ENCODE peak calls at places on chromosome 1, in nine cellular contexts. W is activated CD4-positive, alpha-beta T cell treated with anti-CD3 and anti-CD28 coated beads, Interleukin-2, amount 50 U/mL, for 1 hour; H is psoas muscle; G is posterior cingulate gyrus; T is EL; J is uterus; C is activated effector memory CD4-positive, alpha-beta T cell treated with Interleukin-2 at 50 U/mL for 16 hours; E is HEK293T; U is G401. K is an unnamed sample.

GRCh38 chr1:228343211-228343661 is 63.4 kb downstream of the TRIM11 start:
- DNase-seq in W (no peak), H (peak; percentile 49), G (peak; percentile 4), T (no peak), J (peak; percentile 8), C (no peak), E (no peak), U (no peak), K (no peak)

GRCh38 chr1:98794196-98794886 is 132.8 kb downstream of the SNX7 start:
- DNase-seq in W (peak; percentile 41), H (no peak), G (peak; percentile 18), T (peak; percentile 74), J (peak; percentile 14), C (peak; percentile 21), E (peak; percentile 69), U (peak; percentile 29), K (no peak)

GRCh38 chr1:64898107-64898861 is 68.1 kb downstream of the JAK1 start:
- DNase-seq in W (peak; percentile 32), H (peak; percentile 93), G (no peak), T (peak; percentile 96), J (peak; percentile 89), C (no peak), E (peak; percentile 76), U (peak; percentile 44), K (peak; percentile 5)

GRCh38 chr1:121519042-121519755 is 334.4 kb downstream of the SRGAP2C start:
- DNase-seq in W (peak; percentile 81), H (peak; percentile 56), G (peak; percentile 69), T (peak; percentile 53), J (no peak), C (peak; percentile 79), E (peak; percentile 76), U (peak; percentile 96), K (peak; percentile 76)

GRCh38 chr1:113542221-113542701 is 151.9 kb downstream of the MAGI3 start:
- DNase-seq in W (no peak), H (no peak), G (no peak), T (peak; percentile 84), J (no peak), C (no peak), E (no peak), U (no peak), K (no peak)

GRCh38 chr1:175968486-175969182 is 225.2 kb upstream of the TNR start:
- DNase-seq in W (no peak), H (no peak), G (no peak), T (peak; percentile 55), J (no peak), C (no peak), E (no peak), U (no peak), K (no peak)

GRCh38 chr1:19405195-19405760 is 80.1 kb downstream of the CAPZB start:
- DNase-seq in W (no peak), H (no peak), G (no peak), T (no peak), J (no peak), C (no peak), E (peak; percentile 57), U (peak; percentile 63), K (no peak)

GRCh38 chr1:67722292-67722944 is 37.4 kb downstream of the GADD45A start:
- DNase-seq in W (no peak), H (no peak), G (no peak), T (peak; percentile 57), J (no peak), C (no peak), E (no peak), U (no peak), K (no peak)

GRCh38 chr1:17080881-17081280 is 27.0 kb upstream of the SDHB start:
- DNase-seq in W (no peak), H (no peak), G (no peak), T (no peak), J (no peak), C (no peak), E (no peak), U (peak; percentile 81), K (no peak)

GRCh38 chr1:108896160-108897150 is 19.7 kb downstream of the GPSM2 start:
- DNase-seq in W (no peak), H (peak; percentile 69), G (peak; percentile 50), T (peak; percentile 41), J (no peak), C (no peak), E (no peak), U (peak; percentile 23), K (no peak)

GRCh38 chr1:222048030-222048632 is 306.2 kb upstream of the DUSP10 start:
- DNase-seq in W (no peak), H (no peak), G (no peak), T (peak; percentile 70), J (no peak), C (no peak), E (no peak), U (no peak), K (no peak)

GRCh38 chr1:3618904-3619671 is 5.7 kb upstream of the TPRG1L start:
- DNase-seq in W (peak; percentile 73), H (peak; percentile 76), G (peak; percentile 73), T (peak; percentile 75), J (peak; percentile 76), C (peak; percentile 58), E (peak; percentile 65), U (peak; percentile 85), K (peak; percentile 45)

GRCh38 chr1:155871390-155871789 is 12.0 kb downstream of the SYT11 start:
- DNase-seq in W (no peak), H (no peak), G (peak; percentile 93), T (no peak), J (peak; percentile 51), C (no peak), E (no peak), U (peak; percentile 96), K (peak; percentile 93)

GRCh38 chr1:38009088-38009840 is 3.3 kb upstream of the UTP11 start:
- DNase-seq in W (no peak), H (peak; percentile 88), G (no peak), T (peak; percentile 60), J (no peak), C (no peak), E (no peak), U (no peak), K (no peak)

K was measured in caudate nucleus.